ENCODE peak calls at places on chromosomes 6 and 20, in six cellular contexts. J is H9, D is fibroblast of lung, K is A549, I is HepG2, P is pancreas. N is an unnamed sample.

GRCh38 chr6:30490031-30490876 is 945 bp downstream of the HLA-E start:
- DNase-seq in J (peak; percentile 83), D (peak; percentile 55), K (peak; percentile 38), I (no peak), P (peak; percentile 82), N (no peak)

GRCh38 chr20:38001173-38001875 is 31.9 kb downstream of the TTI1 start:
- DNase-seq in J (no peak), D (peak; percentile 84), K (no peak), I (no peak), P (no peak), N (no peak)

GRCh38 chr6:146289816-146290588 is 253.6 kb upstream of the RAB32 start:
- DNase-seq in J (no peak), D (peak; percentile 77), K (no peak), I (no peak), P (no peak), N (no peak)

GRCh38 chr20:50085481-50086365 is 27.2 kb downstream of the UBE2V1 start:
- DNase-seq in J (peak; percentile 63), D (peak; percentile 58), K (peak; percentile 70), I (peak; percentile 82), P (no peak), N (no peak)

GRCh38 chr20:9576695-9577094 is 62.3 kb downstream of the LAMP5 start:
- DNase-seq in J (no peak), D (no peak), K (no peak), I (no peak), P (no peak), N (no peak)

GRCh38 chr20:33893314-33893713 is 82.2 kb downstream of the CHMP4B start:
- DNase-seq in J (no peak), D (peak; percentile 90), K (no peak), I (no peak), P (no peak), N (no peak)

GRCh38 chr6:149862901-149863595 is 1.1 kb downstream of the LRP11 start:
- DNase-seq in J (peak; percentile 51), D (peak; percentile 69), K (peak; percentile 69), I (peak; percentile 38), P (peak; percentile 86), N (peak; percentile 66)

GRCh38 chr6:31336872-31337496 is 20.0 kb downstream of the HLA-B start:
- DNase-seq in J (no peak), D (peak; percentile 33), K (peak; percentile 22), I (no peak), P (no peak), N (no peak)

GRCh38 chr20:20014659-20015058 is 2.5 kb upstream of the NAA20 start:
- DNase-seq in J (no peak), D (no peak), K (peak; percentile 19), I (no peak), P (no peak), N (no peak)

GRCh38 chr6:121297699-121298098 is 36.6 kb downstream of the TBC1D32 start:
- DNase-seq in J (no peak), D (peak; percentile 3), K (no peak), I (no peak), P (no peak), N (no peak)

GRCh38 chr6:36545767-36546663 is 1.3 kb downstream of the STK38 start:
- DNase-seq in J (no peak), D (peak; percentile 32), K (no peak), I (no peak), P (no peak), N (peak; percentile 30)

GRCh38 chr20:20259534-20259933 is 108.4 kb upstream of the INSM1 start:
- DNase-seq in J (no peak), D (peak; percentile 0), K (no peak), I (no peak), P (no peak), N (no peak)

GRCh38 chr6:38404900-38405556 is 234.7 kb downstream of the BTBD9 start:
- DNase-seq in J (no peak), D (peak; percentile 39), K (peak; percentile 29), I (peak; percentile 83), P (no peak), N (no peak)

GRCh38 chr6:40743226-40743625 is 156.1 kb upstream of the LRFN2 start:
- DNase-seq in J (peak; percentile 81), D (no peak), K (no peak), I (no peak), P (no peak), N (no peak)

GRCh38 chr6:73585566-73586415 is 65.0 kb upstream of the EEF1A1 start:
- DNase-seq in J (peak; percentile 48), D (peak; percentile 83), K (peak; percentile 81), I (peak; percentile 88), P (no peak), N (peak; percentile 14)

GRCh38 chr6:1473166-1473565 is 83.8 kb downstream of the FOXF2 start:
- DNase-seq in J (no peak), D (no peak), K (no peak), I (no peak), P (no peak), N (no peak)

GRCh38 chr20:10572853-10573252 is 100.9 kb downstream of the JAG1 start:
- DNase-seq in J (no peak), D (no peak), K (no peak), I (no peak), P (no peak), N (no peak)

GRCh38 chr6:129567374-129567773 is 142.6 kb downstream of the ARHGAP18 start:
- DNase-seq in J (peak; percentile 63), D (no peak), K (peak; percentile 11), I (peak; percentile 23), P (no peak), N (no peak)

GRCh38 chr6:114218421-114218820 is 124.4 kb downstream of the HS3ST5 start:
- DNase-seq in J (no peak), D (peak; percentile 7), K (no peak), I (no peak), P (no peak), N (no peak)

GRCh38 chr6:131519670-131520436 is 53.2 kb upstream of the ARG1 start:
- DNase-seq in J (peak; percentile 72), D (peak; percentile 38), K (peak; percentile 52), I (peak; percentile 76), P (no peak), N (peak; percentile 8)

DNA sequence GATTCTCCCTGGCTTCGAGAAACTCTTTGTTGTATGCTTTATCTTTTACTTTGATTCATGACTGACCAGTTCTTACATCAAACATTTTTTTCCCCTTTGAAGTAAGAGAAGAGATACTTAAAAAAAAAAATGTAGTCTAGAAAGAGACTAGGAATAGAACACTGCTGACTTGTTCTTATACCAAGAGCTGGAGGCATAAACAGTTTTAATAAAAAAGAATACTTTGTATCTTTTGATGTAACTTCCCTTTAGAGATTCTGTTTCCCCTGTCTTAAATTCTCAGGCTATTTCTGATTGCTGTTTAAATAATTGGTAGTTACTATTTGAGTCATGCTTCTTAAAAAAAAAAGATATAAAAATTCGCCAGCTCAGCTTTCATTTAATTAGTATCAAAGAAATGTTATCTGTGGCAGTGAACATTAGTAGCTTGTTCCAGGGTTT is 4.8 kb downstream of the ASXL1 start:
- DNase-seq in J (no peak), D (no peak), K (no peak), I (peak; percentile 54), P (no peak), N (no peak)
- H3K27ac ChIP-seq in J (no peak overlapping the region), D (peak overlapping the region; percentile 18), K (no peak overlapping the region), I (peak overlapping the region; percentile 10), P (no peak overlapping the region), N (no peak overlapping the region)

DNA sequence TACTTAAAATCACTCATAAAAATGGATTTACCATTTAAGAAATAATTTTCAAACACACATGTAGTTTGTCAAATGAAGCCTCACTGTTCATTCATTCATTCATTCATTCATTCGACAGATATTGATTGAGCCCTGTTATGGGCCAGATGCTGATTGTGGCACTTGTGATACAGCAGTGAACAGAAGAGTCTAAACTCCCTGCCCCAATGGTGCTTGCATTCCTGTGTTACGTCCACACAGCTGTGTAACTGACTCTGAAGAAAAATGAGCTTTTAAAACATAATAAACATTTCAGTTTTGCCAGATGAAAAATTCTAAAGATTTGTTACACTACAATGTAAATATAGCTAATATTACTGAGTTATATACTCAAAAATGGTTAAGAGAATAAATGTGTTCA is 46.2 kb downstream of the BACH2 start:
- DNase-seq in J (no peak), D (no peak), K (no peak), I (no peak), P (no peak), N (no peak)
- H3K27ac ChIP-seq in J (no peak overlapping the region), D (no peak overlapping the region), K (no peak overlapping the region), I (no peak overlapping the region), P (no peak overlapping the region), N (no peak overlapping the region)

GRCh38 chr6:3351105-3351676 is 92.4 kb downstream of the PSMG4 start:
- DNase-seq in J (no peak), D (peak; percentile 60), K (no peak), I (no peak), P (no peak), N (no peak)

GRCh38 chr6:3352678-3353077 is 93.9 kb downstream of the PSMG4 start:
- DNase-seq in J (no peak), D (no peak), K (no peak), I (no peak), P (no peak), N (no peak)

GRCh38 chr6:3350252-3350826 is 91.6 kb downstream of the PSMG4 start:
- DNase-seq in J (no peak), D (no peak), K (no peak), I (no peak), P (no peak), N (no peak)

GRCh38 chr6:3353504-3353903 is 94.8 kb downstream of the PSMG4 start:
- DNase-seq in J (no peak), D (no peak), K (no peak), I (no peak), P (no peak), N (no peak)

DNA sequence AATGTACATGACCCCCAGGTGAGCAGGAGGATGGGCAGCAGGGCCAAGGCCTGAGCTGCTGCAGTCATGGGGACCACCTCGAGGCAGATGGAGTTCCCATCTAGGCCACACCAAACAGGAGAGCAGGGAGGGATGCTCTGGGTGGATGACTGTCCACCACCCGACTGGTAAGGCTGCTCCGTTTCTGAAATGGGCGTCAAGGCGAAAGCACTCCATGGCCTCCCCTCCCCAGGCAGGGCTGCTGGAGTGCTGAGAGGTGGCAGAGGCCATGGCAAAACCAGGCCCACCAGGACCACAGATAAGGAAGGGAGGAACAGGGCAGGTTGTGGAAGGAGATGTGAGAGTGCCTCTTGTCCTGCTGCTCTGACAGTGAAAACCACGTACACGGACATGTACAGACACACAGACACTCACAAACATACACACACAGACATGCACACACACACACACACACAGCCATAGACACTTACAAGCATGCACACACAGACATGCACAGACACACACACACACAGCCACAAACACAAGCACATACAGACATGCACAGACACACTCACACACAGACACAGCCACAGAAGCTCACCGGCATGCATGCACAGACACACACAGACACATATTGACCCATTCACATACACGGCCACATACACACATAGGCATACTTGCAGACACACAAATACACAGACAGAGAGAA is 93.2 kb downstream of the PSMG4 start:
- DNase-seq in J (no peak), D (no peak), K (no peak), I (no peak), P (no peak), N (no peak)
- H3K27ac ChIP-seq in J (no peak overlapping the region), D (no peak overlapping the region), K (no peak overlapping the region), I (no peak overlapping the region), P (no peak overlapping the region), N (peak overlapping the region; percentile 93)

GRCh38 chr6:3745566-3746118 is 5.9 kb downstream of the PXDC1 start:
- DNase-seq in J (no peak), D (no peak), K (no peak), I (no peak), P (no peak), N (no peak)
- H3K27ac ChIP-seq in J (no peak overlapping the region), D (no peak overlapping the region), K (no peak overlapping the region), I (no peak overlapping the region), P (no peak overlapping the region), N (no peak overlapping the region)

GRCh38 chr6:13559968-13560650 is 14.3 kb upstream of the SIRT5 start:
- DNase-seq in J (no peak), D (no peak), K (no peak), I (no peak), P (no peak), N (no peak)
- H3K27ac ChIP-seq in J (no peak overlapping the region), D (no peak overlapping the region), K (no peak overlapping the region), I (no peak overlapping the region), P (no peak overlapping the region), N (no peak overlapping the region)

GRCh38 chr20:4193053-4193452 is 177.7 kb upstream of the RNF24 start:
- DNase-seq in J (no peak), D (no peak), K (no peak), I (no peak), P (no peak), N (no peak)
- H3K27ac ChIP-seq in J (no peak overlapping the region), D (no peak overlapping the region), K (peak overlapping the region; percentile 88), I (no peak overlapping the region), P (no peak overlapping the region), N (no peak overlapping the region)

N was measured in substantia nigra.